ENCODE peak calls at places on chromosome 10, in eight cellular contexts. One of them, this sample, is unnamed.

GRCh38 chr10:5518143-5518542 is 6.6 kb upstream of the CALML3 start:
- DNase-seq in body of pancreas: no peak
- DNase-seq in ascending aorta: no peak
- DNase-seq in dorsolateral prefrontal cortex: no peak
- DNase-seq in fibroblast of villous mesenchyme: no peak
- DNase-seq in AG04450: no peak
- DNase-seq in mammary epithelial cell: no peak
- DNase-seq in A673: no peak
- DNase-seq in this sample: no peak

GRCh38 chr10:32950457-32951109 is 7.4 kb downstream of the ITGB1 start:
- DNase-seq in body of pancreas: no peak
- DNase-seq in AG04450: no peak
- DNase-seq in A673: peak
- DNase-seq in mammary epithelial cell: no peak
- DNase-seq in dorsolateral prefrontal cortex: no peak
- DNase-seq in fibroblast of villous mesenchyme: peak
- DNase-seq in ascending aorta: no peak
- DNase-seq in this sample: no peak

GRCh38 chr10:4352566-4352961 is 473.4 kb upstream of the AKR1E2 start:
- DNase-seq in fibroblast of villous mesenchyme: peak
- DNase-seq in ascending aorta: peak
- DNase-seq in dorsolateral prefrontal cortex: no peak
- DNase-seq in body of pancreas: peak
- DNase-seq in AG04450: no peak
- DNase-seq in A673: no peak
- DNase-seq in mammary epithelial cell: no peak
- DNase-seq in this sample: peak

GRCh38 chr10:8389630-8390029 is 335.1 kb downstream of the GATA3 start:
- DNase-seq in body of pancreas: no peak
- DNase-seq in mammary epithelial cell: peak
- DNase-seq in ascending aorta: no peak
- DNase-seq in fibroblast of villous mesenchyme: no peak
- DNase-seq in AG04450: no peak
- DNase-seq in A673: peak
- DNase-seq in dorsolateral prefrontal cortex: no peak
- DNase-seq in this sample: no peak

GRCh38 chr10:22427890-22428571 is 82.7 kb downstream of the SPAG6 start:
- DNase-seq in ascending aorta: no peak
- DNase-seq in fibroblast of villous mesenchyme: peak
- DNase-seq in A673: peak
- DNase-seq in body of pancreas: no peak
- DNase-seq in dorsolateral prefrontal cortex: no peak
- DNase-seq in AG04450: peak
- DNase-seq in mammary epithelial cell: peak
- DNase-seq in this sample: peak

GRCh38 chr10:20712766-20713165 is 184.3 kb downstream of the NEBL start:
- DNase-seq in body of pancreas: peak
- DNase-seq in A673: no peak
- DNase-seq in ascending aorta: no peak
- DNase-seq in AG04450: no peak
- DNase-seq in mammary epithelial cell: no peak
- DNase-seq in dorsolateral prefrontal cortex: no peak
- DNase-seq in fibroblast of villous mesenchyme: no peak
- DNase-seq in this sample: no peak

GRCh38 chr10:63720072-63720537 is 198.9 kb downstream of the REEP3 start:
- DNase-seq in A673: peak
- DNase-seq in fibroblast of villous mesenchyme: peak
- DNase-seq in dorsolateral prefrontal cortex: no peak
- DNase-seq in ascending aorta: no peak
- DNase-seq in body of pancreas: peak
- DNase-seq in mammary epithelial cell: peak
- DNase-seq in AG04450: no peak
- DNase-seq in this sample: peak

GRCh38 chr10:7179536-7179935 is 231.3 kb downstream of the SFMBT2 start:
- DNase-seq in ascending aorta: no peak
- DNase-seq in fibroblast of villous mesenchyme: no peak
- DNase-seq in dorsolateral prefrontal cortex: no peak
- DNase-seq in AG04450: no peak
- DNase-seq in mammary epithelial cell: no peak
- DNase-seq in A673: no peak
- DNase-seq in body of pancreas: no peak
- DNase-seq in this sample: no peak

GRCh38 chr10:75146780-75147179 is 35.3 kb downstream of the SAMD8 start:
- DNase-seq in body of pancreas: no peak
- DNase-seq in ascending aorta: no peak
- DNase-seq in A673: no peak
- DNase-seq in AG04450: no peak
- DNase-seq in mammary epithelial cell: peak
- DNase-seq in dorsolateral prefrontal cortex: no peak
- DNase-seq in fibroblast of villous mesenchyme: no peak
- DNase-seq in this sample: no peak

GRCh38 chr10:112792487-112793196 is 157.4 kb upstream of the TCF7L2 start:
- DNase-seq in body of pancreas: peak
- DNase-seq in A673: peak
- DNase-seq in AG04450: no peak
- DNase-seq in mammary epithelial cell: no peak
- DNase-seq in fibroblast of villous mesenchyme: peak
- DNase-seq in dorsolateral prefrontal cortex: peak
- DNase-seq in ascending aorta: peak
- DNase-seq in this sample: peak

GRCh38 chr10:71263376-71263775 is 51.0 kb downstream of the UNC5B start:
- DNase-seq in ascending aorta: no peak
- DNase-seq in body of pancreas: peak
- DNase-seq in AG04450: no peak
- DNase-seq in dorsolateral prefrontal cortex: no peak
- DNase-seq in fibroblast of villous mesenchyme: no peak
- DNase-seq in A673: no peak
- DNase-seq in mammary epithelial cell: no peak
- DNase-seq in this sample: no peak

GRCh38 chr10:15585303-15585715 is 134.4 kb downstream of the ITGA8 start:
- DNase-seq in ascending aorta: peak
- DNase-seq in A673: peak
- DNase-seq in mammary epithelial cell: peak
- DNase-seq in body of pancreas: peak
- DNase-seq in fibroblast of villous mesenchyme: peak
- DNase-seq in dorsolateral prefrontal cortex: peak
- DNase-seq in AG04450: no peak
- DNase-seq in this sample: peak

GRCh38 chr10:132457328-132458070 is 60.5 kb downstream of the PWWP2B start:
- DNase-seq in body of pancreas: no peak
- DNase-seq in ascending aorta: no peak
- DNase-seq in AG04450: no peak
- DNase-seq in mammary epithelial cell: no peak
- DNase-seq in dorsolateral prefrontal cortex: no peak
- DNase-seq in fibroblast of villous mesenchyme: no peak
- DNase-seq in A673: no peak
- DNase-seq in this sample: no peak
- TF ChIP-seq CTCF in body of pancreas: no peak
- TF ChIP-seq CTCF in ascending aorta: no peak
- TF ChIP-seq CTCF in AG04450: peak
- TF ChIP-seq CTCF in mammary epithelial cell: no peak
- TF ChIP-seq CTCF in dorsolateral prefrontal cortex: no peak
- TF ChIP-seq CTCF in fibroblast of villous mesenchyme: no peak
- TF ChIP-seq CTCF in A673: no peak
- TF ChIP-seq CTCF in this sample: peak

GRCh38 chr10:18334116-18334867 is 194.1 kb downstream of the CACNB2 start:
- DNase-seq in dorsolateral prefrontal cortex: no peak
- DNase-seq in AG04450: no peak
- DNase-seq in body of pancreas: no peak
- DNase-seq in fibroblast of villous mesenchyme: no peak
- DNase-seq in mammary epithelial cell: no peak
- DNase-seq in ascending aorta: no peak
- DNase-seq in A673: no peak
- DNase-seq in this sample: peak
- H3K4me3 ChIP-seq in dorsolateral prefrontal cortex: no peak
- H3K4me3 ChIP-seq in AG04450: peak
- H3K4me3 ChIP-seq in body of pancreas: no peak
- H3K4me3 ChIP-seq in fibroblast of villous mesenchyme: peak
- H3K4me3 ChIP-seq in mammary epithelial cell: no peak
- H3K4me3 ChIP-seq in ascending aorta: peak
- H3K4me3 ChIP-seq in A673: no peak
- H3K4me3 ChIP-seq in this sample: peak

DNA sequence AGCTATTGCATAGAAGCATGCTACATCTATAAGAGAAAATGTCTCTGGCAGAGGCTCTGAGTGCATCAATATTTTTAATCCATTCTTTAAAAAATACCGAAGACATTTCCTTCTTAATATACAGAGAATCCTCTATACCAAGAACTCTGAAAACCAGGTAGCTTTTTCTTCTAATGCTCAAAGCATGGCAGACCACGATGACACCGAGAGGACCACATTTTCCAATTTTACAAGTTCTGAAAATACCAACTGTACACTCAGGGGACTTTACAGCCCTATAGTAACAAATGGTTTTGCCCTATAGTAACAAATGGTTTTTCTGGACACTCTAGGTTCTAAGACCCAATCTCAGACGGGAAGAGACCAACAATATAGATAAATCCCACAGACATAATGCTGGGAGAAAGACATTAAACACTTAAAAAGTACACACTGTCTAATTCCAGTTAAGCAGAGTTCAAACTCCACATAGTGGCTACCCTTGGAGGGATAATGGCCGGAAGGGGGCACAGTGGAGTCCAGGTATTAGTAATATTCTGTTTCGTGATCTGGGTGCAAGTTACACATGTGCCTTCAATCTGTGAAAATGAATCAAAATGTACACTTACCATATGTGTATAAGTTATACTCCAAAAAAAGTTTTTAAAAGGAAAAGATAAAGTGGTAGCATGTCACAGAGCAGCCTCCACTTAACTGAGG is 26.2 kb downstream of the CCDC6 start:
- DNase-seq in A673: no peak
- DNase-seq in dorsolateral prefrontal cortex: no peak
- DNase-seq in mammary epithelial cell: no peak
- DNase-seq in fibroblast of villous mesenchyme: no peak
- DNase-seq in ascending aorta: no peak
- DNase-seq in AG04450: no peak
- DNase-seq in body of pancreas: no peak
- DNase-seq in this sample: no peak
- TF ChIP-seq CTCF in A673: no peak
- TF ChIP-seq CTCF in dorsolateral prefrontal cortex: no peak
- TF ChIP-seq CTCF in mammary epithelial cell: no peak
- TF ChIP-seq CTCF in fibroblast of villous mesenchyme: no peak
- TF ChIP-seq CTCF in ascending aorta: no peak
- TF ChIP-seq CTCF in AG04450: no peak
- TF ChIP-seq CTCF in body of pancreas: no peak
- TF ChIP-seq CTCF in this sample: no peak

GRCh38 chr10:133324198-133324792 is 12.4 kb downstream of the CALY start:
- DNase-seq in AG04450: no peak
- DNase-seq in dorsolateral prefrontal cortex: peak
- DNase-seq in body of pancreas: peak
- DNase-seq in A673: peak
- DNase-seq in ascending aorta: no peak
- DNase-seq in fibroblast of villous mesenchyme: peak
- DNase-seq in mammary epithelial cell: no peak
- DNase-seq in this sample: peak

GRCh38 chr10:133325761-133326463 is 10.8 kb downstream of the CALY start:
- DNase-seq in mammary epithelial cell: no peak
- DNase-seq in A673: no peak
- DNase-seq in fibroblast of villous mesenchyme: no peak
- DNase-seq in body of pancreas: no peak
- DNase-seq in AG04450: no peak
- DNase-seq in dorsolateral prefrontal cortex: no peak
- DNase-seq in ascending aorta: no peak
- DNase-seq in this sample: no peak

GRCh38 chr10:133325392-133325760 is 11.3 kb downstream of the CALY start:
- DNase-seq in dorsolateral prefrontal cortex: no peak
- DNase-seq in fibroblast of villous mesenchyme: peak
- DNase-seq in AG04450: no peak
- DNase-seq in mammary epithelial cell: no peak
- DNase-seq in body of pancreas: no peak
- DNase-seq in ascending aorta: no peak
- DNase-seq in A673: no peak
- DNase-seq in this sample: no peak

GRCh38 chr10:133326745-133327650 is 9.7 kb downstream of the CALY start:
- DNase-seq in ascending aorta: no peak
- DNase-seq in mammary epithelial cell: no peak
- DNase-seq in body of pancreas: no peak
- DNase-seq in fibroblast of villous mesenchyme: peak
- DNase-seq in dorsolateral prefrontal cortex: no peak
- DNase-seq in AG04450: no peak
- DNase-seq in A673: no peak
- DNase-seq in this sample: peak

DNA sequence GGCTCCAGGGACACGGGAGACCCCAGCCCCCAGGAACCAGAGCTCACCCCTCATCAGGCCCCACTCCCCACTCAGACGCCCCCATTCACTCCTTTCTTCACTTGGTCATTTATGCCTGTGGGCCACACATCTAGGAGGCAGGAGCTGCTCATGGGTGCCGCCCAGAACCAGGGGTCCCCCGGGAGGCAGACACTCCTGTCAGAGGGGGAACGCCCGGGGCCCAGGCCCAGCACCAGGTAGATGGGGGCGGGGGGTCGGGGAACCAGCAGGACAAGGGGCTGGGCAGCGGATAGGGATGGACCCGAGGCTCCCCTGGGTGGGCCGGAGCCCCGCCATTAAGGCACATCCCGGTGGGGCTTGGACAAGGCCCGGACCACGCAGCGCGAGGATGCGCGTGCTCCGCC is 11.8 kb downstream of the CALY start:
- DNase-seq in AG04450: no peak
- DNase-seq in A673: no peak
- DNase-seq in ascending aorta: no peak
- DNase-seq in fibroblast of villous mesenchyme: no peak
- DNase-seq in mammary epithelial cell: no peak
- DNase-seq in dorsolateral prefrontal cortex: no peak
- DNase-seq in body of pancreas: no peak
- DNase-seq in this sample: no peak
- H3K4me3 ChIP-seq in AG04450: peak
- H3K4me3 ChIP-seq in A673: peak
- H3K4me3 ChIP-seq in ascending aorta: peak
- H3K4me3 ChIP-seq in fibroblast of villous mesenchyme: peak
- H3K4me3 ChIP-seq in mammary epithelial cell: no peak
- H3K4me3 ChIP-seq in dorsolateral prefrontal cortex: peak
- H3K4me3 ChIP-seq in body of pancreas: no peak
- H3K4me3 ChIP-seq in this sample: no peak